ENCODE peak calls at places on chromosomes 13 and 19, in five cellular contexts. C, Z, O, R and H are unnamed samples.

GRCh38 chr13:101111894-101112293 is 304.4 kb downstream of the NALCN start:
- DNase-seq in C (no peak), R (no peak), Z (no peak), O (no peak), H (no peak)

GRCh38 chr19:51719251-51719901 is 4.4 kb downstream of the HAS1 start:
- DNase-seq in R (no peak), Z (no peak), O (no peak), C (peak), H (no peak)

GRCh38 chr19:38685666-38686529 is 38.4 kb downstream of the ACTN4 start:
- DNase-seq in Z (no peak), O (no peak), R (no peak), C (peak), H (no peak)

GRCh38 chr19:53908106-53908932 is 759 bp upstream of the CACNG7 start:
- DNase-seq in Z (peak), O (no peak), R (no peak), C (peak), H (no peak)

GRCh38 chr13:22173605-22174004 is 502.7 kb downstream of the FGF9 start:
- DNase-seq in O (no peak), Z (no peak), R (no peak), C (no peak), H (no peak)

GRCh38 chr19:53432088-53432661 is 391 bp downstream of the ZNF761 start:
- DNase-seq in O (peak), Z (peak), R (no peak), C (peak), H (no peak)

GRCh38 chr19:16066611-16067104 is 9.6 kb upstream of the TPM4 start:
- DNase-seq in C (no peak), Z (no peak), R (no peak), O (no peak), H (no peak)

GRCh38 chr19:42466521-42467436 is 24.0 kb upstream of the CXCL17 start:
- DNase-seq in C (no peak), O (no peak), Z (no peak), R (no peak), H (no peak)

GRCh38 chr19:11560404-11560988 is 1.5 kb upstream of the ELOF1 start:
- DNase-seq in O (no peak), Z (no peak), R (no peak), C (peak), H (no peak)

GRCh38 chr13:95644611-95645052 is at the start of gene DZIP1:
- DNase-seq in R (no peak), C (peak), O (peak), Z (peak), H (peak)

GRCh38 chr13:93249259-93249917 is 22.8 kb downstream of the GPC6 start:
- DNase-seq in C (no peak), R (no peak), O (no peak), Z (no peak), H (no peak)

GRCh38 chr13:44904982-44905381 is 84.3 kb downstream of the NUFIP1 start:
- DNase-seq in C (no peak), Z (peak), O (peak), R (no peak), H (no peak)

GRCh38 chr13:110014719-110015118 is 228.3 kb upstream of the IRS2 start:
- DNase-seq in Z (no peak), C (no peak), R (no peak), O (no peak), H (no peak)

GRCh38 chr19:4357095-4357797 is 13.9 kb downstream of the MPND start:
- DNase-seq in Z (no peak), O (no peak), C (no peak), R (no peak), H (peak)

GRCh38 chr19:21749090-21749489 is 18.3 kb downstream of the ZNF100 start:
- DNase-seq in Z (no peak), C (no peak), O (no peak), R (no peak), H (no peak)

GRCh38 chr19:36125557-36125956 is 10.3 kb downstream of the TBCB start:
- DNase-seq in Z (no peak), C (no peak), R (no peak), O (no peak), H (no peak)

GRCh38 chr19:11111771-11112144 is 22.5 kb downstream of the LDLR start:
- DNase-seq in O (no peak), C (no peak), R (no peak), Z (no peak), H (no peak)

GRCh38 chr13:39317284-39317683 is 279.0 kb downstream of the NHLRC3 start:
- DNase-seq in O (peak), Z (peak), C (no peak), R (no peak), H (no peak)

GRCh38 chr19:38273499-38273898 is 9.1 kb downstream of the SPINT2 start:
- DNase-seq in Z (no peak), R (no peak), O (no peak), C (no peak), H (no peak)

GRCh38 chr19:39599116-39599515 is 3.2 kb upstream of the LGALS13 start:
- DNase-seq in O (no peak), Z (no peak), R (no peak), C (peak), H (no peak)

GRCh38 chr13:83620535-83621220 is 261.6 kb downstream of the SLITRK1 start:
- DNase-seq in O (no peak), Z (no peak), C (no peak), R (no peak), H (no peak)

GRCh38 chr19:18438331-18439024 is 545 bp upstream of the ISYNA1 start:
- DNase-seq in C (peak), O (peak), R (no peak), Z (no peak), H (no peak)

GRCh38 chr13:99307247-99307646 is at the start of gene GPR183:
- DNase-seq in C (peak), O (no peak), Z (no peak), R (no peak), H (no peak)

GRCh38 chr19:55319786-55320185 is 5.4 kb downstream of the TMEM150B start:
- DNase-seq in O (no peak), R (no peak), Z (peak), C (peak), H (no peak)

GRCh38 chr13:91741925-91742324 is 343.5 kb downstream of the GPC5 start:
- DNase-seq in R (no peak), O (no peak), Z (no peak), C (no peak), H (no peak)

GRCh38 chr19:14366529-14366928 is 14.7 kb upstream of the ADGRE5 start:
- DNase-seq in Z (peak), R (peak), C (peak), O (peak), H (peak)

GRCh38 chr13:38166121-38166520 is 183.5 kb upstream of the UFM1 start:
- DNase-seq in O (no peak), R (no peak), Z (no peak), C (no peak), H (no peak)

GRCh38 chr13:94696171-94696570 is 16.2 kb downstream of the SOX21 start:
- DNase-seq in R (no peak), Z (no peak), C (no peak), O (no peak), H (no peak)

GRCh38 chr19:44847144-44848035 is 1.3 kb downstream of the NECTIN2 start:
- DNase-seq in R (no peak), Z (peak), C (peak), O (peak), H (peak)